ENCODE peak calls at places on chromosomes 4 and X, in ten cellular contexts. V, T, C, M, Z, N, Q, I, K and F are unnamed samples.

GRCh38 chrX:148572332-148572731 is 71.9 kb downstream of the AFF2 start:
- DNase-seq in V (no peak), T (no peak), C (peak), M (no peak), Z (no peak), N (no peak), Q (no peak), I (no peak), K (no peak), F (no peak)

GRCh38 chr4:71540749-71541269 is 202.0 kb downstream of the SLC4A4 start:
- DNase-seq in V (no peak), T (no peak), C (no peak), M (no peak), Z (no peak), N (no peak), Q (no peak), I (no peak), K (no peak), F (no peak)

GRCh38 chrX:145405012-145405411 is 157.7 kb downstream of the SPANXN1 start:
- DNase-seq in V (no peak), T (no peak), C (peak), M (no peak), Z (no peak), N (peak), Q (peak), I (peak), K (peak), F (no peak)

GRCh38 chrX:149829751-149830191 is 48.0 kb downstream of the MAGEA9 start:
- DNase-seq in V (no peak), T (no peak), C (peak), M (no peak), Z (no peak), N (no peak), Q (peak), I (no peak), K (no peak), F (peak)

GRCh38 chr4:76251448-76252270 is at the start of gene FAM47E:
- DNase-seq in V (no peak), T (peak), C (peak), M (peak), Z (peak), N (peak), Q (peak), I (peak), K (peak), F (peak)

GRCh38 chrX:101260435-101260834 is 30.7 kb downstream of the TAF7L start:
- DNase-seq in V (no peak), T (no peak), C (no peak), M (no peak), Z (no peak), N (peak), Q (no peak), I (peak), K (no peak), F (no peak)

GRCh38 chr4:129145222-129145730 is 49.3 kb downstream of the C4orf33 start:
- DNase-seq in V (no peak), T (no peak), C (no peak), M (no peak), Z (no peak), N (no peak), Q (no peak), I (no peak), K (no peak), F (no peak)

GRCh38 chr4:98260047-98260578 is 1.1 kb upstream of the RAP1GDS1 start:
- DNase-seq in V (peak), T (peak), C (no peak), M (peak), Z (peak), N (peak), Q (peak), I (no peak), K (peak), F (peak)

GRCh38 chrX:46812445-46812844 is 24.4 kb upstream of the RP2 start:
- DNase-seq in V (no peak), T (no peak), C (no peak), M (no peak), Z (no peak), N (peak), Q (no peak), I (peak), K (no peak), F (no peak)

GRCh38 chr4:162837241-162837640 is 329.4 kb downstream of the NAF1 start:
- DNase-seq in V (no peak), T (no peak), C (no peak), M (no peak), Z (no peak), N (no peak), Q (no peak), I (no peak), K (no peak), F (no peak)

GRCh38 chrX:136268051-136269048 is 17.1 kb upstream of the MAP7D3 start:
- DNase-seq in V (peak), T (peak), C (no peak), M (no peak), Z (no peak), N (peak), Q (peak), I (peak), K (peak), F (no peak)

GRCh38 chr4:76194325-76194724 is 19.3 kb downstream of the SCARB2 start:
- DNase-seq in V (no peak), T (no peak), C (peak), M (no peak), Z (no peak), N (peak), Q (peak), I (peak), K (no peak), F (peak)

GRCh38 chr4:153348006-153348405 is 3.5 kb downstream of the MND1 start:
- DNase-seq in V (no peak), T (no peak), C (no peak), M (no peak), Z (no peak), N (no peak), Q (peak), I (no peak), K (no peak), F (peak)

GRCh38 chr4:99120501-99120900 is 23.6 kb downstream of the ADH4 start:
- DNase-seq in V (no peak), T (no peak), C (no peak), M (no peak), Z (no peak), N (no peak), Q (no peak), I (no peak), K (no peak), F (no peak)

GRCh38 chr4:173214661-173215060 is 46.0 kb downstream of the GALNT7 start:
- DNase-seq in V (no peak), T (no peak), C (peak), M (peak), Z (no peak), N (no peak), Q (peak), I (no peak), K (no peak), F (peak)

GRCh38 chr4:16417198-16417597 is 190.9 kb upstream of the TAPT1 start:
- DNase-seq in V (no peak), T (no peak), C (no peak), M (no peak), Z (no peak), N (peak), Q (no peak), I (no peak), K (no peak), F (no peak)

GRCh38 chrX:115311666-115312065 is 22.2 kb downstream of the LUZP4 start:
- DNase-seq in V (no peak), T (no peak), C (no peak), M (no peak), Z (no peak), N (no peak), Q (no peak), I (no peak), K (no peak), F (peak)

GRCh38 chr4:98672583-98673281 is 14.3 kb upstream of the TSPAN5 start:
- DNase-seq in V (no peak), T (no peak), C (no peak), M (no peak), Z (no peak), N (no peak), Q (no peak), I (no peak), K (no peak), F (no peak)

GRCh38 chr4:2828758-2829181 is 14.9 kb upstream of the ADD1 start:
- DNase-seq in V (no peak), T (no peak), C (no peak), M (no peak), Z (no peak), N (no peak), Q (no peak), I (no peak), K (no peak), F (no peak)

GRCh38 chrX:1542994-1543725 is 6.2 kb upstream of the P2RY8 start:
- DNase-seq in V (no peak), T (no peak), C (no peak), M (no peak), Z (no peak), N (no peak), Q (no peak), I (no peak), K (no peak), F (no peak)

GRCh38 chr4:86338989-86339388 is 20.9 kb downstream of the MAPK10 start:
- DNase-seq in V (no peak), T (no peak), C (peak), M (no peak), Z (no peak), N (peak), Q (peak), I (peak), K (no peak), F (peak)

GRCh38 chr4:108881190-108881589 is 118.3 kb upstream of the ETNPPL start:
- DNase-seq in V (no peak), T (no peak), C (peak), M (no peak), Z (no peak), N (peak), Q (peak), I (no peak), K (no peak), F (peak)

GRCh38 chrX:103356023-103356798 is at the start of gene TCEAL9:
- DNase-seq in V (no peak), T (no peak), C (peak), M (peak), Z (peak), N (peak), Q (peak), I (peak), K (peak), F (peak)

GRCh38 chr4:1856920-1857699 is 1.2 kb upstream of the LETM1 start:
- DNase-seq in V (no peak), T (no peak), C (peak), M (no peak), Z (peak), N (no peak), Q (no peak), I (peak), K (peak), F (no peak)

GRCh38 chr4:121146530-121146929 is 17.6 kb downstream of the TNIP3 start:
- DNase-seq in V (no peak), T (no peak), C (no peak), M (no peak), Z (no peak), N (no peak), Q (peak), I (no peak), K (no peak), F (peak)

GRCh38 chr4:15557806-15558550 is 88.3 kb downstream of the CC2D2A start:
- DNase-seq in V (no peak), T (no peak), C (no peak), M (no peak), Z (no peak), N (no peak), Q (no peak), I (no peak), K (no peak), F (no peak)

GRCh38 chrX:39011454-39012204 is 210.4 kb downstream of the MID1IP1 start:
- DNase-seq in V (no peak), T (no peak), C (peak), M (no peak), Z (no peak), N (peak), Q (no peak), I (no peak), K (no peak), F (peak)

GRCh38 chrX:151870603-151871002 is 42.1 kb upstream of the MAGEA4 start:
- DNase-seq in V (no peak), T (no peak), C (peak), M (no peak), Z (no peak), N (peak), Q (peak), I (peak), K (no peak), F (peak)

GRCh38 chr4:159077702-159078495 is 25.0 kb upstream of the RAPGEF2 start:
- DNase-seq in V (no peak), T (no peak), C (peak), M (peak), Z (no peak), N (no peak), Q (peak), I (no peak), K (no peak), F (no peak)

GRCh38 chrX:26851981-26852380 is 611.2 kb downstream of the PPP4R3C start:
- DNase-seq in V (no peak), T (no peak), C (peak), M (no peak), Z (no peak), N (peak), Q (no peak), I (no peak), K (no peak), F (no peak)

GRCh38 chr4:602559-602942 is 22.8 kb upstream of the PDE6B start:
- DNase-seq in V (no peak), T (peak), C (peak), M (peak), Z (no peak), N (no peak), Q (no peak), I (peak), K (peak), F (no peak)

GRCh38 chr4:147134536-147135210 is 189.0 kb upstream of the TTC29 start:
- DNase-seq in V (no peak), T (no peak), C (no peak), M (no peak), Z (no peak), N (no peak), Q (no peak), I (no peak), K (no peak), F (no peak)

GRCh38 chr4:113760852-113761681 is 471 bp downstream of the CAMK2D start:
- DNase-seq in V (peak), T (peak), C (peak), M (peak), Z (peak), N (peak), Q (peak), I (peak), K (peak), F (peak)

GRCh38 chr4:173254646-173255045 is 79.5 kb downstream of the HMGB2 start:
- DNase-seq in V (no peak), T (no peak), C (no peak), M (no peak), Z (no peak), N (no peak), Q (no peak), I (no peak), K (no peak), F (no peak)

GRCh38 chrX:40484408-40485091 is 96.2 kb upstream of the ATP6AP2 start:
- DNase-seq in V (no peak), T (no peak), C (no peak), M (no peak), Z (no peak), N (no peak), Q (no peak), I (no peak), K (no peak), F (no peak)

GRCh38 chrX:9569875-9570274 is 105.0 kb downstream of the TBL1X start:
- DNase-seq in V (no peak), T (no peak), C (no peak), M (peak), Z (no peak), N (no peak), Q (no peak), I (no peak), K (no peak), F (peak)

GRCh38 chrX:107673933-107674479 is 45.7 kb downstream of the PRPS1 start:
- DNase-seq in V (peak), T (peak), C (peak), M (peak), Z (peak), N (peak), Q (no peak), I (no peak), K (peak), F (peak)

DNA sequence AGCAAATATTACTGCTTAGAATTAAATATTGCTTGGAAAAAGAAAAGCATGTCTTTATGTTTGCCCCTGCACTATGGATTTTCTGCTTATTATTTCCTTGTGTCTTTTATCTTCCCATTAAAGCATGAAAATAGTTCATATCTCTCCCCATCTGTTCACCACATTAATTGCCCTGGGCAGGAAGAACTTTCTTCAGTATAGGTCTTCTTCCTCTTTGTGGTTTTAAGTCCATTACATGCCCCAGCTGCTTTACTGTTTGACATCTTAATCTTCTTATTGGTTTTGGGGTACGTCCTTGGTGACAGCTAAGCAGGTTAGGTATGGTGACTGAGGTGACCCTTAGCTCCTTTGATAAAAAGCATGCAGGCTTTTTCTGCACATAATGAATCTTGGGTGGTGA is 157.3 kb downstream of the AASDH start:
- DNase-seq in V (no peak), T (no peak), C (no peak), M (no peak), Z (no peak), N (no peak), Q (no peak), I (no peak), K (no peak), F (no peak)
- TF ChIP-seq CTCF in V (no peak), T (no peak), C (no peak), M (no peak), Z (no peak), N (no peak), Q (no peak), I (no peak), K (no peak), F (no peak)

GRCh38 chrX:154096140-154097002 is 1.1 kb downstream of the MECP2 start:
- DNase-seq in V (no peak), T (no peak), C (peak), M (no peak), Z (peak), N (no peak), Q (peak), I (peak), K (no peak), F (peak)

GRCh38 chrX:154094833-154095232 is 2.7 kb downstream of the MECP2 start:
- DNase-seq in V (no peak), T (no peak), C (no peak), M (no peak), Z (no peak), N (no peak), Q (no peak), I (no peak), K (no peak), F (no peak)

GRCh38 chrX:154097003-154097596 is 417 bp downstream of the MECP2 start:
- DNase-seq in V (peak), T (peak), C (peak), M (peak), Z (peak), N (peak), Q (peak), I (peak), K (peak), F (peak)

GRCh38 chrX:154097597-154098541 is at the start of gene MECP2:
- DNase-seq in V (peak), T (peak), C (peak), M (peak), Z (peak), N (peak), Q (peak), I (peak), K (peak), F (peak)

DNA sequence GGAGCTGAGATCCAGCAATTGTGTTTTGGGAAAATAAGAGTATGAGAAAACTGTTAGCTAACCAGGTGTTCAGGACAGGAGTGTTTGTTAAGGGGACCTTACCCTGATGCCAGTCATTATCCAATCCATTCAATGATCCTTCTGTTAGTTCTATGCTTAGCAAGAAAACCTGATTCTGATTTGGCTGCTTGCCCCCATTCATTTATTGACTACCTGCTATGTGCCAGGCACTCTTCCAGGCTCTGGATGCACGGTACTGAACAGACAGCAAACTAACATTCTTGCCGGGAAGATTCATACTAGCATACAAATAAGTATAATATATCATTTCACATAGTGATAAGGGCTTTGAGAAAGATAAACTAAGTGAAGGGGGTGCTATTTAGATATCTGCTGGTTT is 1.0 kb upstream of the MECP2 start:
- DNase-seq in V (no peak), T (no peak), C (no peak), M (no peak), Z (no peak), N (no peak), Q (no peak), I (no peak), K (peak), F (no peak)
- H3K27ac ChIP-seq in V (no peak), T (peak), C (no peak), M (peak), Z (peak), N (no peak), Q (no peak), I (no peak), K (peak), F (no peak)

DNA sequence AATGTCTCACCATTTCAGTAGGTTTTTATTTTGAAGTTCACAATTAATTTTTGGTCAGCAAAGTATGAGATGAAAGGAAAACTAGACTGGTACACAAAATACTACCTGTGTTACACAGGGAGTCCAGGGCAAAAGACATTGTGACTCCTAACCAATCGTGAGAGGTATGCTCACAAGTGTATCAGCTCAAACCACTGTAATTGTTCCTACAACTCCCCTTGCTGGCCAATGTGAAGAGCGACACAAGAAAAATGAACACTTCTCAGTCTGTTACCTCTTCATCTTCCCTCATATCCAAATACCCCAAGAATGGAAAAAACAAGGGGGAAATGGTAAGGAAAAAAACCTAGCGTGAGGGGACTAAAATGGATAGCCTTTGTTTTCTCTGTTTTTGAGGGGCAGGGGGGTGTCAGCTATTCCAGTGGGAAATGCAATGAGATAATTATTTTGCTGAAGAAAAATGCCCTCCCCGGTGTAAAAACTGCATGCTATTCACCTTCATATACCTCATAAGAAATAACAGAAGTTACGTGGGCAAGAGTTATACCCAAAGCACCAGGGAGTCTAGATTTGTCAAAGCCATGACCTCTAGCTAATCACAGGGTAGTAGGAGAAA is 30.6 kb upstream of the NSUN7 start:
- DNase-seq in V (no peak), T (no peak), C (peak), M (no peak), Z (no peak), N (peak), Q (peak), I (peak), K (peak), F (peak)
- TF ChIP-seq CTCF in V (peak), T (no peak), C (peak), M (peak), Z (no peak), N (peak), Q (peak), I (peak), K (peak), F (peak)

DNA sequence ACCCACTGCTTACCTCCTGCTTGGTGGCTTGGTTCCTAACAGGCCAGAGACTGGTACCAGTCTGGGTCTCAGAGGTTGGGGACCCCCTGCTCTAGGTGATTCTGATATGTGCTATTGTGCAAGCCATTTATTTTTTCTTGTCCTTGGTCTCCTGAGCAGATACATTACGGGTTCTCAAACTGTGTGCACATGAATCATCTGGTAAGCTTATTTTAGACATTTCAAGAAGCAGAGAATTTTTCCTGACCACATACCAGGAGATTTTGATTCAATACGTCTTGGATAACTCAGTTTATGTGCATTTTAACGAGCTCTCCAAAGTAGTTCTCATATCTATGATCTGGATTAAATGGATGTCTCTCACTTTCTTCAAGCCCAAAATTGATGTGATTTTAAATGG is 77.2 kb downstream of the FHIP1A start:
- DNase-seq in V (no peak), T (no peak), C (no peak), M (no peak), Z (no peak), N (no peak), Q (peak), I (no peak), K (no peak), F (peak)
- H3K27ac ChIP-seq in V (no peak), T (no peak), C (no peak), M (no peak), Z (peak), N (no peak), Q (no peak), I (no peak), K (no peak), F (peak)

GRCh38 chr4:53089940-53090729 is 228.0 kb downstream of the RASL11B start:
- DNase-seq in V (no peak), T (no peak), C (no peak), M (no peak), Z (no peak), N (no peak), Q (no peak), I (no peak), K (no peak), F (no peak)
- TF ChIP-seq CTCF in V (no peak), T (no peak), C (no peak), M (no peak), Z (no peak), N (no peak), Q (no peak), I (no peak), K (no peak), F (no peak)